ENCODE peak calls at places on chromosome 18, in nine cellular contexts. V is heart left ventricle, U is Panc1, X is tibial artery, I is pancreas, P is kidney, R is heart right ventricle, G is IMR-90, L is transverse colon. O is an unnamed sample.
A peak's percentile ranks its signal among the peaks of the same experiment; 100 is the strongest.

GRCh38 chr18:53268455-53268854 is 928.5 kb downstream of the DCC start:
- DNase-seq in G (no peak), R (no peak), U (no peak), V (no peak), X (no peak), L (no peak), I (no peak), P (no peak), O (no peak)

GRCh38 chr18:27803957-27804356 is 373.0 kb downstream of the CDH2 start:
- DNase-seq in U (no peak), V (no peak), L (no peak), G (no peak), I (no peak), P (no peak), R (no peak), X (no peak), O (no peak)

GRCh38 chr18:68298340-68298739 is 416.6 kb downstream of the TMX3 start:
- DNase-seq in R (no peak), U (no peak), X (no peak), G (no peak), I (no peak), V (no peak), P (no peak), L (no peak), O (no peak)

GRCh38 chr18:44700652-44701051 is 20.0 kb downstream of the SETBP1 start:
- DNase-seq in R (peak; percentile 26), I (peak; percentile 46), X (peak; percentile 81), V (no peak), P (no peak), L (peak; percentile 34), G (no peak), U (no peak), O (no peak)

GRCh38 chr18:61833978-61834377 is 58.8 kb downstream of the RNF152 start:
- DNase-seq in P (no peak), U (no peak), I (no peak), L (no peak), G (peak; percentile 72), R (peak; percentile 35), X (no peak), V (no peak), O (no peak)

GRCh38 chr18:2108581-2108980 is 462.7 kb downstream of the METTL4 start:
- DNase-seq in X (no peak), R (no peak), G (no peak), U (no peak), P (no peak), V (no peak), L (no peak), I (no peak), O (peak; percentile 58)

GRCh38 chr18:13548106-13548819 is 178.1 kb downstream of the FAM210A start:
- DNase-seq in R (no peak), L (no peak), X (no peak), I (peak; percentile 10), G (no peak), V (no peak), P (no peak), U (no peak), O (peak; percentile 46)

GRCh38 chr18:6414118-6414722 is 491 bp downstream of the L3MBTL4 start:
- DNase-seq in P (peak; percentile 88), U (no peak), L (peak; percentile 83), R (peak; percentile 63), I (peak; percentile 73), G (no peak), X (peak; percentile 72), V (peak; percentile 54), O (peak; percentile 82)

GRCh38 chr18:43484710-43485109 is 207.4 kb upstream of the SYT4 start:
- DNase-seq in G (no peak), P (no peak), R (no peak), U (no peak), I (peak; percentile 26), L (no peak), X (no peak), V (no peak), O (no peak)

GRCh38 chr18:10089881-10090280 is 176.1 kb downstream of the VAPA start:
- DNase-seq in X (no peak), U (no peak), I (no peak), G (no peak), P (no peak), R (no peak), V (no peak), L (no peak), O (no peak)

DNA sequence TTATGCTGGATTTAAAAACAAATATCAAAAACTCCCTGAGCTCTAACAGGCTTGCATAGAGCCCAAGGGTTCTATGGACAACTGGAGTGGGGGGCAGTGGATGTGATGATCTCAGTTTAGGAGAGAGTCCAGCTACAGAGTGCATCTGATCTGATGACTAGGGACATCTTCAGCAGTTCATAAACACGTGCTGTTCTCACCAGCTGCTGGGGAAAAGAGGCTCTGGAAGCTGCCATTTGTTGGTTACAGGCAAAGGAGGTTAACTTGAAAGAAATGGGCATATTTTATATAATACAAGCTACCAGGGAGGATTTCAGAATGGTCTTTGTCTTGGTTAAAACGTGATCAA is 36.0 kb upstream of the ZNF396 start:
- DNase-seq in R (no peak), G (no peak), P (no peak), V (no peak), L (no peak), U (no peak), X (no peak), I (no peak), O (no peak)
- H3K27ac ChIP-seq in R (no peak overlapping the region), G (no peak overlapping the region), P (no peak overlapping the region), V (no peak overlapping the region), L (no peak overlapping the region), U (peak overlapping the region; percentile 44), X (no peak overlapping the region), I (no peak overlapping the region), O (no peak overlapping the region)

GRCh38 chr18:63480892-63481291 is 4.1 kb downstream of the SERPINB5 start:
- DNase-seq in I (no peak), V (no peak), G (no peak), X (no peak), R (no peak), P (no peak), L (no peak), U (no peak), O (no peak)
- H3K4me1 ChIP-seq in I (no peaks in the 10 kb centered on the region), V (no peaks in the 10 kb centered on the region), G (no peaks in the 10 kb centered on the region), X (no peaks in the 10 kb centered on the region), R (no peaks in the 10 kb centered on the region), P (no peaks in the 10 kb centered on the region), L (no peaks in the 10 kb centered on the region), U (no peaks in the 10 kb centered on the region), O (peaks cover 2% of the 10 kb centered on the region)

GRCh38 chr18:77124452-77124922 is 8.1 kb downstream of the MBP start:
- DNase-seq in V (no peak), G (no peak), X (no peak), U (no peak), L (no peak), R (no peak), P (no peak), I (no peak), O (no peak)

GRCh38 chr18:77131100-77131651 is 1.4 kb downstream of the MBP start:
- DNase-seq in L (peak; percentile 46), I (peak; percentile 66), U (no peak), R (peak; percentile 59), P (no peak), X (peak; percentile 84), G (no peak), V (peak; percentile 58), O (no peak)

GRCh38 chr18:77130229-77131099 is 2.1 kb downstream of the MBP start:
- DNase-seq in X (no peak), L (no peak), R (no peak), I (no peak), V (no peak), U (no peak), P (no peak), G (no peak), O (no peak)

GRCh38 chr18:77129150-77129551 is 3.4 kb downstream of the MBP start:
- DNase-seq in G (peak; percentile 68), V (no peak), X (no peak), R (no peak), L (no peak), I (no peak), P (peak; percentile 61), U (no peak), O (no peak)

DNA sequence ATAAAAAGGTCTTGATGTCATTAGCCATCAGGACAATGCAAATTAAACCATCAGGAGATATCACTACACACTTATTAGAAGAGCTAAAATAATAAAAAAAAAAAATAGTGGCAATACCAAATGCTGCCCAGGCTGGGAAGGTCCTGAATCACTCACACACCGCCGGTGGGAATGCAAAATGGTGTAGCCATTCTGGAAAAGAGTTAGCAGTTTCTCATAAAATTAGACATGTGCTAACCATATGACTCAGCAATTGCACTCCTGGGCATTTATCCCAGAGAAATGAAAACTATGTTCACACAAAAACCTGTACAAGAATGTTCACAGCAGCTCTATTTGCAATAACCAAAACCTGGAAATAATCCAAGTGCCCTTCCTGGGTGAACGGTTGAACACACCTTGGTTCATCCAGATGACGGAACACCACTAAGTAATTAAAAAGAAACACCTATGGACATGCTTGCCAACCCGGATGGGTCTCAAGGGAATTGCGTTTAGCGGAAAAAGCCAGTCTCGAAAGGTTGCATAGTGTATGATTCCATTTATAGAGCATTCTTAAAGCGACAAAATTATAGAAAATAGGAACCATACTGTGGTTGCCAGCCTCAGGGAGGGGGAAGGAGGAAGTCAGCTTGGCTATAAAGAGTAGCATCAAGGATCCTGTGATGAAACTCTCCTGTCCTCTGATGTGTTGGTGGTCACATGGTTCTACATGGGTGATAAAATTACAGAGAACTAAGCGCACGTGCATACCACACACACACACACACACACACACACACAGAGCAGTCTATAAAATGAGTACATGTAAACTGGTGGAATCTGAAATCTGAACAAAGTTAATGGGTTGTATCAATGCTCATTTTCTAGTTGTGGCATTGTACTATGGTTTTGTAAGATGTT is 4.6 kb downstream of the MBP start:
- DNase-seq in R (peak; percentile 40), P (no peak), U (peak; percentile 96), X (no peak), G (peak; percentile 89), I (peak; percentile 68), L (peak; percentile 59), V (no peak), O (no peak)
- H3K27ac ChIP-seq in R (peak overlapping the region; percentile 17), P (peak overlapping the region; percentile 81), U (peak overlapping the region; percentile 97), X (peak overlapping the region; percentile 57), G (peak overlapping the region; percentile 51), I (peak overlapping the region; percentile 28), L (peak overlapping the region; percentile 81), V (peak overlapping the region; percentile 46), O (no peak overlapping the region)

GRCh38 chr18:63137999-63138448 is 181.5 kb downstream of the BCL2 start:
- DNase-seq in L (no peak), I (no peak), P (no peak), X (no peak), V (peak; percentile 59), U (no peak), G (no peak), R (peak; percentile 72), O (no peak)

GRCh38 chr18:63140997-63141776 is 178.4 kb downstream of the BCL2 start:
- DNase-seq in V (no peak), L (no peak), U (no peak), X (no peak), I (no peak), R (no peak), G (no peak), P (no peak), O (no peak)

GRCh38 chr18:63141777-63142176 is 177.8 kb downstream of the BCL2 start:
- DNase-seq in P (no peak), G (no peak), V (no peak), I (no peak), X (no peak), R (no peak), U (no peak), L (peak; percentile 46), O (no peak)

GRCh38 chr18:63138469-63139340 is 180.9 kb downstream of the BCL2 start:
- DNase-seq in X (no peak), V (no peak), G (no peak), I (no peak), P (no peak), U (no peak), R (peak; percentile 39), L (peak; percentile 58), O (peak; percentile 89)

GRCh38 chr18:63140038-63140450 is 179.5 kb downstream of the BCL2 start:
- DNase-seq in P (no peak), R (no peak), G (no peak), V (no peak), I (no peak), U (no peak), X (no peak), L (no peak), O (no peak)
- H3K4me1 ChIP-seq in P (peaks cover 13% of the 10 kb centered on the region), R (peaks cover 27% of the 10 kb centered on the region), G (no peaks in the 10 kb centered on the region), V (no peaks in the 10 kb centered on the region), I (no peaks in the 10 kb centered on the region), U (no peaks in the 10 kb centered on the region), X (peaks cover 30% of the 10 kb centered on the region), L (peaks cover 15% of the 10 kb centered on the region), O (no peaks in the 10 kb centered on the region)